ENCODE peak calls at places on chromosomes 5 and 9, in ten cellular contexts. R, V, L, Y, O, M, C, F, X and E are unnamed samples.
A peak's percentile ranks its signal among the peaks of the same experiment; 100 is the strongest.

GRCh38 chr9:89740722-89741121 is 135.9 kb downstream of the GADD45G start:
- DNase-seq in C (no peak), V (no peak), L (no peak), Y (no peak), X (no peak), F (no peak), R (no peak), O (no peak), M (no peak), E (no peak)

GRCh38 chr5:132526290-132526973 is 16.9 kb downstream of the IL5 start:
- DNase-seq in L (peak; percentile 37), Y (peak; percentile 60), O (no peak), R (no peak), X (no peak), V (peak; percentile 69), C (peak; percentile 30), M (peak; percentile 35), F (peak; percentile 31), E (no peak)

GRCh38 chr5:11468334-11469039 is 435.8 kb downstream of the CTNND2 start:
- DNase-seq in R (no peak), L (no peak), C (no peak), O (no peak), Y (no peak), V (no peak), X (no peak), M (no peak), F (no peak), E (no peak)

GRCh38 chr5:74261906-74262305 is 378.6 kb downstream of the ENC1 start:
- DNase-seq in X (no peak), F (no peak), C (no peak), R (no peak), Y (no peak), L (no peak), M (no peak), V (no peak), O (no peak), E (no peak)

GRCh38 chr9:83304686-83305085 is 233.5 kb downstream of the FRMD3 start:
- DNase-seq in M (peak; percentile 61), V (no peak), Y (no peak), X (peak; percentile 81), L (peak; percentile 96), F (peak; percentile 71), R (peak; percentile 90), C (peak; percentile 59), O (peak; percentile 83), E (peak; percentile 34)

GRCh38 chr5:72178910-72179815 is 71.9 kb downstream of the MAP1B start:
- DNase-seq in L (peak; percentile 14), R (peak; percentile 78), F (peak; percentile 67), X (peak; percentile 87), M (no peak), C (no peak), O (peak; percentile 71), V (peak; percentile 17), Y (no peak), E (peak; percentile 80)

GRCh38 chr5:125349432-125349831 is 603.0 kb upstream of the ZNF608 start:
- DNase-seq in C (no peak), L (no peak), F (no peak), X (no peak), O (no peak), Y (no peak), M (no peak), R (no peak), V (no peak), E (no peak)

GRCh38 chr9:15851766-15852165 is 298.9 kb downstream of the CCDC171 start:
- DNase-seq in M (no peak), X (no peak), C (no peak), F (no peak), L (no peak), O (no peak), Y (no peak), V (no peak), R (no peak), E (no peak)

GRCh38 chr5:131386124-131386523 is 122.3 kb downstream of the CDC42SE2 start:
- DNase-seq in X (no peak), Y (no peak), V (no peak), C (no peak), O (no peak), F (no peak), R (no peak), M (no peak), L (no peak), E (no peak)

GRCh38 chr5:16574789-16575785 is 41.7 kb downstream of the RETREG1 start:
- DNase-seq in M (peak; percentile 75), F (no peak), L (peak; percentile 96), X (no peak), V (no peak), O (no peak), C (no peak), R (no peak), Y (no peak), E (no peak)

GRCh38 chr5:144143625-144144024 is 26.8 kb downstream of the YIPF5 start:
- DNase-seq in X (no peak), M (no peak), F (no peak), Y (no peak), V (no peak), C (no peak), O (no peak), R (no peak), L (no peak), E (no peak)

GRCh38 chr9:133106511-133107244 is 14.4 kb downstream of the RALGDS start:
- DNase-seq in F (no peak), V (no peak), R (peak; percentile 12), C (peak; percentile 16), L (no peak), Y (peak; percentile 47), M (peak; percentile 19), O (no peak), X (no peak), E (no peak)

GRCh38 chr9:137256839-137257238 is 1.7 kb downstream of the NELFB start:
- DNase-seq in X (no peak), C (no peak), R (no peak), V (no peak), Y (no peak), L (no peak), O (no peak), F (no peak), M (no peak), E (no peak)
- H3K4me3 ChIP-seq in X (peak overlapping the region; percentile 93), C (peak overlapping the region; percentile 100), R (no peak overlapping the region), V (no peak overlapping the region), Y (no peak overlapping the region), L (no peak overlapping the region), O (no peak overlapping the region), F (no peak overlapping the region), M (no peak overlapping the region), E (peak overlapping the region; percentile 100)

DNA sequence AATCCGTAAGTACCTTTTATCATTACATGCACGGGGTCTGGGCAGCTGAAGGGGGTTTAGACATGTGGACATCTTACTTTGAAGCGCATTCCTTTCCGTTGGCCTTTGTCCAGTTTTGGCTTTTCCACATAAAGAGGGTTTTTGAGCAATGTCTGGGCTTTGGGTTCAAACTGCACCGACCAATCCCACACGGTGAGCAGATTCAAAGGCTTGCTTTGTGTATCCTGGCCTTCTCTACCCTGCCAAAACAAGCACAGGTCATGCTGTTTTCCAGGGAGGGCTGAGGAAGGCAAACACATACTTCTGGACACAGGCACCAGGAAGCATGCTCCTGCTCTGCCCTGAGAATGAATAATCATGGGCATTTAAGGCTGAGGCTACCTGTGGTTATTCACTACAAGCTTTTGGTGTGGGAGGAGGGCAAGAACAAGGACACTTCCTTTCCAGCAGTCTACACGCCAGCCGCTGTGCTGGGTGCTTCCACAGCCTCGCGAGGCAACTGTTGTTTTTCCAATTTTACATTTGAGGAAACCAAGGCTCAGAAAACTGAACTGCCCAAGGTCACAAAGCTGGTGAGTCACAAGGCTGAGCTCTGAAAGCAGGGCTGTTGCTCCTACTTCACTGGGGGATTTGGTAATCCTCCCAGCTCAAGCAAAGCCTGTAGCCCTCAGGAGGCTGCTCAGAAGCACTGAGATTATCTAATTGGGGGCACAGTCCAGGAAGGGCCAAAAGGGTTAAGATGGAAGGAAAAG is 59.8 kb upstream of the GOLPH3 start:
- DNase-seq in F (peak; percentile 79), Y (no peak), X (peak; percentile 68), R (no peak), M (peak; percentile 60), L (peak; percentile 29), V (no peak), C (peak; percentile 62), O (no peak), E (peak; percentile 86)
- TF ChIP-seq POLR2A in F (peak; percentile 28), Y (no peak), X (no peak), R (no peak), M (peak; percentile 60), L (no peak), V (no peak), C (no peak), O (no peak), E (no peak)

DNA sequence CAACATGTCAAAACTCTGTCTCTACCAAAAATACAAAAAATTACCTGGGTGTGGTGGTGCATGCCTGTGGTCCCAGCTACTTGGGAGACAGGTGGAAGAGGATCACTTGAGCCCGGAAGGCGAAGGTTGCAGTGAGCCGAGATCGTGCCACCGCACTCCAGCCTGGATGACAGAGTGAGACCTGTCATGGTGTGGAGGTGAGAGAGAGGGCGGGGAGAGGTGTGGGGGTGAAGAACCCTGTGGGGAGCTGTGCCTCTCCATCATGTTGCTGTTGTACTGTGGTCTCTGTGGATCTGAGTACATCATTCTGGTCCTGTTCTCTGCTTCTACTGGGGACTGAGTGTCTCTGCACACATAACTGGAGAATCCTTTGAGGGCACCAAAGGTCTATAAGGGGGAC is 11.3 kb upstream of the SLC34A1 start:
- DNase-seq in X (no peak), F (no peak), V (no peak), L (no peak), C (no peak), M (no peak), R (no peak), O (no peak), Y (no peak), E (no peak)
- H3K4me1 ChIP-seq in X (peaks cover 57% of the 10 kb centered on the region), F (no peaks in the 10 kb centered on the region), V (peaks cover 17% of the 10 kb centered on the region), L (peaks cover 10% of the 10 kb centered on the region), C (peaks cover 18% of the 10 kb centered on the region), M (peaks cover 80% of the 10 kb centered on the region), R (peaks cover 7% of the 10 kb centered on the region), O (no peaks in the 10 kb centered on the region), Y (peaks cover 14% of the 10 kb centered on the region), E (no peaks in the 10 kb centered on the region)

GRCh38 chr9:131008086-131008485 is 888 bp upstream of the LAMC3 start:
- DNase-seq in F (no peak), L (no peak), V (no peak), C (no peak), M (no peak), R (no peak), Y (no peak), X (no peak), O (no peak), E (no peak)

GRCh38 chr9:131006601-131007000 is 2.4 kb upstream of the LAMC3 start:
- DNase-seq in Y (no peak), O (no peak), X (no peak), L (no peak), F (no peak), M (no peak), V (no peak), R (no peak), C (no peak), E (no peak)

GRCh38 chr9:131008909-131009618 is at the start of gene LAMC3:
- DNase-seq in F (no peak), Y (no peak), O (no peak), C (no peak), L (no peak), V (peak; percentile 65), M (peak; percentile 15), X (no peak), R (no peak), E (no peak)

GRCh38 chr9:131010482-131011273 is 1.7 kb downstream of the LAMC3 start:
- DNase-seq in R (no peak), V (no peak), M (peak; percentile 10), Y (no peak), L (no peak), X (no peak), F (no peak), C (no peak), O (no peak), E (no peak)

GRCh38 chr9:131008563-131008908 is 438 bp upstream of the LAMC3 start:
- DNase-seq in F (no peak), C (no peak), Y (no peak), V (no peak), R (no peak), M (no peak), O (no peak), X (no peak), L (no peak), E (no peak)
- H3K4me3 ChIP-seq in F (no peak overlapping the region), C (peak overlapping the region; percentile 41), Y (peak overlapping the region; percentile 22), V (peak overlapping the region; percentile 54), R (no peak overlapping the region), M (no peak overlapping the region), O (no peak overlapping the region), X (peak overlapping the region; percentile 44), L (no peak overlapping the region), E (peak overlapping the region; percentile 63)